ENCODE peak calls at places on chromosome 6, in six cellular contexts. T is retinal pigment epithelial cell, Y is epithelial cell of proximal tubule, Q is dorsolateral prefrontal cortex, C is HepG2, A is Karpas-422. P is an unnamed sample.

GRCh38 chr6:113707194-113707593 is 150.0 kb upstream of the MARCKS start:
- DNase-seq in T (no peak), C (no peak), Q (no peak), Y (no peak), A (no peak), P (no peak)

GRCh38 chr6:71034578-71034977 is 77.7 kb upstream of the B3GAT2 start:
- DNase-seq in Y (no peak), Q (no peak), C (no peak), A (no peak), T (no peak), P (no peak)

GRCh38 chr6:124882580-124883393 is 79.5 kb upstream of the RNF217 start:
- DNase-seq in C (no peak), Y (peak), T (no peak), Q (no peak), A (no peak), P (no peak)

GRCh38 chr6:73985891-73986290 is 289.9 kb downstream of the CD109 start:
- DNase-seq in Q (peak), A (peak), C (no peak), Y (peak), T (no peak), P (no peak)

GRCh38 chr6:79702701-79703100 is 71.6 kb downstream of the SH3BGRL2 start:
- DNase-seq in T (no peak), Q (no peak), A (no peak), Y (no peak), C (no peak), P (no peak)

GRCh38 chr6:129946439-129947140 is 71.8 kb upstream of the L3MBTL3 start:
- DNase-seq in Y (no peak), C (no peak), A (no peak), Q (no peak), T (peak), P (no peak)

GRCh38 chr6:85353012-85353411 is 96.9 kb upstream of the NT5E start:
- DNase-seq in Q (no peak), C (no peak), A (no peak), T (no peak), Y (no peak), P (no peak)

GRCh38 chr6:22966711-22967110 is 397.3 kb downstream of the HDGFL1 start:
- DNase-seq in Q (no peak), T (no peak), C (no peak), Y (no peak), A (no peak), P (no peak)

GRCh38 chr6:109961666-109962065 is 16.4 kb upstream of the GPR6 start:
- DNase-seq in Q (no peak), A (no peak), T (no peak), Y (no peak), C (no peak), P (peak)

GRCh38 chr6:128803911-128804310 is 79.0 kb upstream of the LAMA2 start:
- DNase-seq in A (no peak), Y (no peak), Q (no peak), C (no peak), T (no peak), P (no peak)

GRCh38 chr6:30740540-30740870 is 2.0 kb downstream of the FLOT1 start:
- DNase-seq in A (no peak), C (no peak), Y (no peak), T (no peak), Q (no peak), P (no peak)

GRCh38 chr6:122491915-122492537 is 20.4 kb upstream of the SERINC1 start:
- DNase-seq in A (peak), T (peak), Y (peak), Q (peak), C (peak), P (peak)

GRCh38 chr6:149513915-149514314 is 29.1 kb upstream of the ZC3H12D start:
- DNase-seq in A (no peak), Y (no peak), T (no peak), C (no peak), Q (no peak), P (no peak)

GRCh38 chr6:89596056-89596455 is 42.5 kb downstream of the LYRM2 start:
- DNase-seq in Q (no peak), C (no peak), T (no peak), A (no peak), Y (no peak), P (no peak)

GRCh38 chr6:27161946-27162603 is 85.4 kb upstream of the PRSS16 start:
- DNase-seq in Q (peak), Y (no peak), C (peak), T (no peak), A (peak), P (no peak)

GRCh38 chr6:46850781-46851180 is 57.6 kb downstream of the MEP1A start:
- DNase-seq in T (no peak), C (no peak), A (no peak), Q (no peak), Y (no peak), P (no peak)

GRCh38 chr6:134822920-134823430 is 126.9 kb downstream of the ALDH8A1 start:
- DNase-seq in T (peak), Y (peak), Q (peak), A (peak), C (peak), P (no peak)

GRCh38 chr6:42564496-42564890 is 664 bp downstream of the UBR2 start:
- DNase-seq in C (peak), T (no peak), A (peak), Q (no peak), Y (no peak), P (no peak)

GRCh38 chr6:52644246-52644645 is 26.7 kb upstream of the TMEM14A start:
- DNase-seq in C (no peak), Q (no peak), Y (no peak), A (no peak), T (no peak), P (no peak)

GRCh38 chr6:80022803-80023202 is 18.4 kb downstream of the TTK start:
- DNase-seq in T (peak), Q (no peak), Y (no peak), A (no peak), C (no peak), P (no peak)

GRCh38 chr6:144876689-144877088 is 591.6 kb downstream of the UTRN start:
- DNase-seq in C (no peak), A (no peak), Y (no peak), T (no peak), Q (no peak), P (no peak)

GRCh38 chr6:22421187-22421586 is 124.4 kb upstream of the PRL start:
- DNase-seq in T (no peak), A (no peak), C (no peak), Y (no peak), Q (no peak), P (no peak)

GRCh38 chr6:79438015-79438414 is 99.2 kb downstream of the LCA5 start:
- DNase-seq in Y (no peak), A (no peak), T (no peak), Q (no peak), C (no peak), P (no peak)

GRCh38 chr6:119148102-119148824 is 69.8 kb upstream of the FAM184A start:
- DNase-seq in Q (no peak), Y (peak), A (peak), C (peak), T (peak), P (peak)

GRCh38 chr6:31879901-31880300 is 1.1 kb upstream of the SLC44A4 start:
- DNase-seq in A (no peak), C (no peak), T (no peak), Y (no peak), Q (no peak), P (no peak)

GRCh38 chr6:110613356-110613755 is 136.9 kb upstream of the SLC22A16 start:
- DNase-seq in A (no peak), Y (no peak), T (no peak), C (no peak), Q (no peak), P (no peak)

GRCh38 chr6:96898241-96898851 is 655 bp upstream of the NDUFAF4 start:
- DNase-seq in C (no peak), Q (no peak), Y (no peak), T (no peak), A (peak), P (no peak)

GRCh38 chr6:76418657-76419217 is 346.3 kb upstream of the IMPG1 start:
- DNase-seq in C (no peak), A (no peak), Y (no peak), Q (no peak), T (no peak), P (no peak)

GRCh38 chr6:82818727-82819126 is 246.9 kb downstream of the UBE3D start:
- DNase-seq in Q (no peak), C (no peak), T (no peak), Y (no peak), A (no peak), P (no peak)

GRCh38 chr6:136230219-136230980 is 19.7 kb downstream of the MTFR2 start:
- DNase-seq in Q (no peak), Y (no peak), A (no peak), T (no peak), C (no peak), P (no peak)

GRCh38 chr6:111231078-111231435 is 143.8 kb downstream of the SLC16A10 start:
- DNase-seq in Y (no peak), C (no peak), T (peak), Q (no peak), A (no peak), P (no peak)

GRCh38 chr6:112188906-112189305 is 65.5 kb downstream of the LAMA4 start:
- DNase-seq in Y (no peak), T (no peak), A (no peak), C (no peak), Q (no peak), P (no peak)

GRCh38 chr6:123022980-123023379 is 26.9 kb downstream of the CLVS2 start:
- DNase-seq in Y (no peak), C (no peak), T (no peak), A (no peak), Q (no peak), P (peak)

GRCh38 chr6:2674857-2675256 is 75.9 kb downstream of the MYLK4 start:
- DNase-seq in Q (no peak), C (no peak), Y (no peak), T (no peak), A (no peak), P (no peak)

GRCh38 chr6:313917-314316 is 21.6 kb downstream of the DUSP22 start:
- DNase-seq in Y (no peak), A (no peak), Q (no peak), C (no peak), T (no peak), P (no peak)

DNA sequence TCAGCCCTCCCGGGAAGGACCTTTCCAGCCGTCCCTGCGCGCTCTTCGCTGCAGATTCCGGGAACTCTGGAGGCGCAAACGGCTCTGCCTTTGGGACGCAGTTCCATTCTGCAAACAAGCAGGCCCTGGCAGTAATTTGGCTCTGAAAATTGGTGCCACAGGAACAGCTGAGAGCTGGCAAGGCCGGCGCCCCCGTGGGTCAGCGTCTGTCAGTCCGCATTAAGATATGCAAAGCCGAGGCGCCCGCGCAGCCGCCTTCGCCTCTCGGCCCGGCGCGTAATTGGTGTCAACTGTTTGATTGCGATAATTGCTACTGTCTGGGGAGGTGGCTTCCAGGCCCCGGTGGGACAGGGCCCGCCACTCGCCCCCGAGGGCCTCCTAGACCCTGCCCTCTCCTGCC is 73.6 kb downstream of the NCR2 start:
- DNase-seq in Q (no peak), A (no peak), T (no peak), C (no peak), Y (no peak), P (no peak)
- H3K4me3 ChIP-seq in Q (no peak), A (no peak), T (no peak), C (no peak), Y (no peak), P (no peak)

GRCh38 chr6:166462461-166463135 is 79.9 kb upstream of the MPC1 start:
- DNase-seq in Q (no peak), C (no peak), T (no peak), Y (no peak), A (no peak), P (no peak)

GRCh38 chr6:166464418-166465400 is 82.0 kb upstream of the MPC1 start:
- DNase-seq in T (no peak), C (no peak), Y (no peak), Q (no peak), A (peak), P (no peak)

GRCh38 chr6:166461821-166462460 is 79.2 kb upstream of the MPC1 start:
- DNase-seq in A (peak), T (no peak), Q (no peak), Y (no peak), C (no peak), P (no peak)

GRCh38 chr6:166464068-166464410 is 81.3 kb upstream of the MPC1 start:
- DNase-seq in C (no peak), A (no peak), Y (no peak), Q (no peak), T (no peak), P (no peak)

GRCh38 chr6:166463363-166464067 is 80.8 kb upstream of the MPC1 start:
- DNase-seq in Y (no peak), C (no peak), Q (no peak), A (peak), T (no peak), P (no peak)
- H3K4me3 ChIP-seq in Y (no peak), C (no peak), Q (no peak), A (peak), T (no peak), P (no peak)

DNA sequence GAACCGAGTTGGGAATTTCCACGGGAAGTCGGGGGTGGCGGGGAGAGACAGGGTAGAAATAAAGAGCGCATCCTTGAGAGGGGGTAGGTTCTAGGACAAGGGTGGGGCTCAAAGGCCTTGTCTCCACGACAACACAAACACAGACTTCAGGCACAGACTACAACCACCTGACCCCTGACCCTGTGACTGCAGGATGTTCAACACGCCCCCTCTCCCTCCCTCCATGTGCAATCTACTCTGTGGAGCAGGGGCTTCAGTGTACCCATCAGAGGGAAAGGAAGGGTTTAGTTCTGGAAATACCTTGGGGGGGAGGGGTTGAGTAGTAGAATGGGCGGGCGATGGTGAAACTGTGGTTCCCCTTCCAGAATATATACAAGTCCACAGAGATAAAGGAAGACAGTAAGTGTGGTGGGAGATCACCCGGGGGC is 651 bp upstream of the TAPBP start:
- DNase-seq in T (no peak), Q (peak), Y (no peak), C (peak), A (peak), P (no peak)
- H3K4me3 ChIP-seq in T (peak), Q (peak), Y (peak), C (peak), A (peak), P (peak)

GRCh38 chr6:14359438-14359837 is 241.9 kb downstream of the CD83 start:
- DNase-seq in Q (no peak), C (no peak), A (no peak), T (no peak), Y (no peak), P (no peak)

GRCh38 chr6:14361297-14361696 is 243.7 kb downstream of the CD83 start:
- DNase-seq in C (no peak), Y (no peak), T (no peak), Q (no peak), A (no peak), P (no peak)

GRCh38 chr6:14360565-14360964 is 243.0 kb downstream of the CD83 start:
- DNase-seq in Q (no peak), Y (no peak), A (no peak), C (no peak), T (no peak), P (no peak)

GRCh38 chr6:14365393-14365792 is 247.8 kb downstream of the CD83 start:
- DNase-seq in T (no peak), Y (no peak), C (no peak), Q (no peak), A (no peak), P (no peak)

GRCh38 chr6:14361956-14362587 is 244.5 kb downstream of the CD83 start:
- DNase-seq in Y (no peak), T (no peak), C (no peak), Q (no peak), A (no peak), P (no peak)
- H3K4me3 ChIP-seq in Y (no peak), T (no peak), C (no peak), Q (no peak), A (no peak), P (no peak)

DNA sequence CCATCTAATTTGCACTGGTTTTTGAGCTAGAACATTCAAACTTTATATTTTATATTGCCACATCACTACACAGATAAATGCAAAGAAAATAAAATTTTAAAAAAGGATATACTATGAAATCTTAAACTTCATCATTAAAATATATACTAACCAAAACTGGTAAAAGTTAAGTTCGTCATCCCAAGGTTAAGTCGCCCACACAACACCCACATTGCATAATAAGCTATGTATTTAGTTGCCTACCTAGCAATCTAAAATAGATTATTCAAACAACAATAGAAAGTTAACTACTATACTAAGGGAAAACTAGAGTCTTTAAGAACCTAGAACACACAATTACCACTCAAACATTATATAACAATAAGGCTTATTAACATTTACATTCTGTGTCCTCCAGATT is 24.5 kb downstream of the PDE10A start:
- DNase-seq in Y (no peak), A (no peak), Q (no peak), T (no peak), C (no peak), P (no peak)
- H3K4me3 ChIP-seq in Y (no peak), A (no peak), Q (no peak), T (no peak), C (no peak), P (no peak)

DNA sequence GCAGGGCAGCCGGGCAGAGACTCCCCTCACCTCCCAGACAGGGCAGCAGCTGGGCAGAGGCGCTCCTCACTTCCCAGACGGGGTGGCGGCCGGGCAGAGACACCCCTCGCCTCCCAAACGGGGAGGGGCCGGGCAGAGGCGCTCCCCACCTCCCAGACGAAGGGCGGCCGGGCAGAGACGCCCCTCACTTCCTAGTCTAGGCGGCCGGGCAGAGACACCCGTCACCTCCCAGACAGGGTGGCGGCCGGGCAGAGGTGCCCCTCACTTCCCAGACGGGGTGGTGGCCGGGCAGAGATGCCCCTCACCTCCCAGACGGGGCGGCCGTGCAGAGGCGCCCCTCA is 6.6 kb upstream of the PRIM2 start:
- DNase-seq in C (no peak), Q (no peak), A (peak), T (no peak), Y (no peak), P (no peak)
- H3K4me3 ChIP-seq in C (no peak), Q (no peak), A (no peak), T (no peak), Y (no peak), P (no peak)

GRCh38 chr6:28474441-28475219 is 31.3 kb upstream of the ZSCAN23 start:
- DNase-seq in T (peak), C (peak), A (peak), Y (peak), Q (no peak), P (peak)

GRCh38 chr6:28480253-28480932 is 35.2 kb downstream of the GPX6 start:
- DNase-seq in Y (no peak), T (no peak), C (no peak), Q (no peak), A (no peak), P (no peak)

GRCh38 chr6:28478518-28478917 is 35.2 kb upstream of the ZSCAN23 start:
- DNase-seq in Y (no peak), C (no peak), T (no peak), Q (no peak), A (no peak), P (no peak)
- H3K4me3 ChIP-seq in Y (no peak), C (no peak), T (no peak), Q (peak), A (no peak), P (no peak)

GRCh38 chr6:143293526-143293925 is 157.0 kb downstream of the ADAT2 start:
- DNase-seq in A (no peak), C (no peak), Y (no peak), T (no peak), Q (no peak), P (no peak)

GRCh38 chr6:143294265-143294664 is 156.2 kb downstream of the ADAT2 start:
- DNase-seq in T (no peak), Y (no peak), C (no peak), A (no peak), Q (no peak), P (no peak)

GRCh38 chr6:143295904-143296303 is 154.6 kb downstream of the ADAT2 start:
- DNase-seq in Y (no peak), Q (no peak), A (no peak), C (no peak), T (no peak), P (no peak)

GRCh38 chr6:143301204-143301603 is 149.3 kb downstream of the ADAT2 start:
- DNase-seq in C (no peak), Y (no peak), Q (no peak), T (no peak), A (no peak), P (no peak)

GRCh38 chr6:143299253-143300166 is 151.0 kb downstream of the ADAT2 start:
- DNase-seq in A (no peak), Q (no peak), C (no peak), Y (no peak), T (no peak), P (no peak)
- H3K4me3 ChIP-seq in A (no peak), Q (no peak), C (no peak), Y (no peak), T (no peak), P (no peak)

GRCh38 chr6:45377555-45378323 is at the start of gene SUPT3H:
- DNase-seq in Q (peak), Y (peak), A (peak), C (peak), T (peak), P (peak)
- H3K4me3 ChIP-seq in Q (peak), Y (peak), A (peak), C (peak), T (peak), P (peak)